ENCODE peak calls at places on chromosomes 6 and 20, in six cellular contexts. L is pancreas; C is neural progenitor cell; Q is Peyer's patch; R is stimulated activated naive B cell treated with anti-CD40 and anti-IgM and Interleukin-4, amounts not matched to agents 10 μg/mL and 1 μg/mL and 100 μg/mL, for 72 hours; J is stomach. F is an unnamed sample.

GRCh38 chr20:50070361-50070760 is 42.6 kb downstream of the UBE2V1 start:
- DNase-seq in L (no peak), R (no peak), C (no peak), J (no peak), Q (no peak), F (no peak)

GRCh38 chr6:83417880-83418663 is 12.8 kb downstream of the ME1 start:
- DNase-seq in L (no peak), Q (no peak), J (no peak), R (no peak), C (peak), F (peak)

GRCh38 chr6:14661188-14661587 is 543.6 kb downstream of the CD83 start:
- DNase-seq in J (no peak), R (peak), Q (peak), L (no peak), C (no peak), F (no peak)

GRCh38 chr6:97626586-97627441 is 343.8 kb upstream of the MMS22L start:
- DNase-seq in R (no peak), Q (no peak), C (peak), L (no peak), J (no peak), F (no peak)

GRCh38 chr6:116280161-116280959 is 630 bp upstream of the TSPYL1 start:
- DNase-seq in L (no peak), R (no peak), J (no peak), Q (no peak), C (no peak), F (no peak)

GRCh38 chr6:137700751-137701477 is 166.1 kb upstream of the TNFAIP3 start:
- DNase-seq in L (no peak), R (no peak), Q (no peak), C (no peak), J (no peak), F (no peak)

GRCh38 chr6:157430834-157431233 is 49.8 kb downstream of the ZDHHC14 start:
- DNase-seq in R (peak), L (no peak), J (no peak), C (no peak), Q (no peak), F (no peak)

GRCh38 chr6:169982461-169983386 is 231.3 kb downstream of the ERMARD start:
- DNase-seq in J (no peak), Q (no peak), C (no peak), L (no peak), R (no peak), F (no peak)

GRCh38 chr6:6701864-6702263 is 113.3 kb downstream of the LY86 start:
- DNase-seq in J (no peak), L (no peak), Q (no peak), R (no peak), C (no peak), F (no peak)

GRCh38 chr6:113642714-113643442 is 214.3 kb upstream of the MARCKS start:
- DNase-seq in J (peak), L (no peak), Q (peak), C (no peak), R (no peak), F (peak)

GRCh38 chr6:169959129-169960002 is 207.9 kb downstream of the ERMARD start:
- DNase-seq in R (peak), C (no peak), Q (peak), L (peak), J (peak), F (no peak)

GRCh38 chr6:41531016-41531415 is 15.2 kb upstream of the FOXP4 start:
- DNase-seq in C (no peak), L (no peak), R (no peak), J (no peak), Q (no peak), F (peak)

GRCh38 chr6:44102527-44102926 is 24.7 kb downstream of the MRPL14 start:
- DNase-seq in Q (no peak), L (no peak), J (no peak), C (peak), R (no peak), F (no peak)

F was measured in PC-3.